ENCODE peak calls at places on chromosomes 13 and 19, in seven cellular contexts. Z, V, L, O, K, T and G are unnamed samples.
A peak's percentile ranks its signal among the peaks of the same experiment; 100 is the strongest.

GRCh38 chr19:54515156-54515555 is 12.5 kb downstream of the LAIR2 start:
- DNase-seq in T (no peak), O (no peak), Z (no peak), V (no peak), K (no peak), L (no peak), G (no peak)

GRCh38 chr19:41530761-41531301 is 45.1 kb upstream of the CEACAM21 start:
- DNase-seq in K (no peak), T (no peak), O (no peak), V (no peak), L (no peak), Z (no peak), G (no peak)

GRCh38 chr19:23345838-23346237 is 49.4 kb downstream of the ZNF91 start:
- DNase-seq in O (no peak), T (no peak), Z (peak; percentile 9), L (peak; percentile 27), K (no peak), V (no peak), G (no peak)

GRCh38 chr13:64688893-64689677 is 2541.1 kb downstream of the PCDH9 start:
- DNase-seq in T (no peak), O (no peak), Z (no peak), L (no peak), K (no peak), V (no peak), G (no peak)

GRCh38 chr19:3721900-3722442 is 13.8 kb downstream of the TJP3 start:
- DNase-seq in K (no peak), Z (no peak), V (no peak), T (no peak), L (no peak), O (no peak), G (no peak)

GRCh38 chr13:97221491-97221890 is 642 bp upstream of the MBNL2 start:
- DNase-seq in V (no peak), L (no peak), Z (no peak), O (no peak), T (no peak), K (no peak), G (no peak)

GRCh38 chr13:78609464-78610205 is 6.3 kb upstream of the POU4F1 start:
- DNase-seq in L (no peak), Z (no peak), V (no peak), O (peak; percentile 54), T (no peak), K (no peak), G (peak; percentile 60)

GRCh38 chr19:43634877-43635560 is 4.6 kb downstream of the CADM4 start:
- DNase-seq in V (no peak), K (no peak), O (no peak), T (peak; percentile 69), Z (no peak), L (no peak), G (no peak)

GRCh38 chr13:41313659-41314197 is 2.7 kb downstream of the NAA16 start:
- DNase-seq in V (no peak), L (no peak), K (no peak), Z (peak; percentile 9), O (no peak), T (no peak), G (no peak)

GRCh38 chr19:46616631-46617322 is 8.1 kb downstream of the PTGIR start:
- DNase-seq in Z (peak; percentile 81), L (no peak), K (no peak), O (peak; percentile 90), V (peak; percentile 49), T (peak; percentile 50), G (peak; percentile 70)

GRCh38 chr13:72586519-72586918 is 140.9 kb downstream of the MZT1 start:
- DNase-seq in T (no peak), L (no peak), V (no peak), K (no peak), O (no peak), Z (no peak), G (no peak)

GRCh38 chr19:42017040-42017439 is 23.0 kb upstream of the ATP1A3 start:
- DNase-seq in T (no peak), Z (no peak), V (no peak), L (no peak), K (no peak), O (no peak), G (no peak)

GRCh38 chr13:63337921-63338320 is 1922.3 kb upstream of the PCDH20 start:
- DNase-seq in V (no peak), Z (no peak), K (no peak), T (no peak), L (no peak), O (no peak), G (no peak)

GRCh38 chr13:86324191-86324590 is 525.0 kb upstream of the SLITRK6 start:
- DNase-seq in K (no peak), V (no peak), O (no peak), T (no peak), Z (no peak), L (no peak), G (no peak)

GRCh38 chr13:66794340-66795031 is 435.6 kb downstream of the PCDH9 start:
- DNase-seq in Z (peak; percentile 15), K (no peak), V (no peak), L (no peak), O (no peak), T (no peak), G (no peak)

GRCh38 chr19:38658462-38659306 is 11.2 kb downstream of the ACTN4 start:
- DNase-seq in V (peak; percentile 83), Z (no peak), T (peak; percentile 95), K (no peak), L (no peak), O (no peak), G (peak; percentile 98)

GRCh38 chr13:79311456-79311855 is 94.6 kb downstream of the RBM26 start:
- DNase-seq in K (no peak), O (no peak), V (no peak), Z (no peak), T (no peak), L (no peak), G (no peak)

GRCh38 chr13:40776681-40777165 is 5.7 kb upstream of the MRPS31 start:
- DNase-seq in V (no peak), L (no peak), O (no peak), T (no peak), Z (peak; percentile 32), K (no peak), G (no peak)

GRCh38 chr19:57227461-57227860 is 3.4 kb upstream of the AURKC start:
- DNase-seq in L (no peak), V (no peak), K (no peak), O (no peak), T (no peak), Z (no peak), G (no peak)

GRCh38 chr13:104004572-104004971 is 938.4 kb upstream of the SLC10A2 start:
- DNase-seq in T (no peak), Z (no peak), L (no peak), K (no peak), V (no peak), O (no peak), G (no peak)

GRCh38 chr13:113537205-113537604 is 46.7 kb upstream of the DCUN1D2 start:
- DNase-seq in O (no peak), L (no peak), K (no peak), V (no peak), T (no peak), Z (no peak), G (no peak)
- TF ChIP-seq JUND in O (no peak), L (no peak), K (no peak), V (no peak), T (no peak), Z (no peak), G (no peak)

GRCh38 chr13:88824218-88824617 is 1153.0 kb downstream of the SLITRK5 start:
- DNase-seq in L (no peak), T (no peak), V (no peak), K (no peak), Z (no peak), O (no peak), G (no peak)

GRCh38 chr13:88817560-88817959 is 1146.4 kb downstream of the SLITRK5 start:
- DNase-seq in V (no peak), K (no peak), T (no peak), L (no peak), O (no peak), Z (no peak), G (no peak)

GRCh38 chr13:88823114-88823513 is 1151.9 kb downstream of the SLITRK5 start:
- DNase-seq in L (no peak), T (no peak), K (no peak), Z (no peak), O (no peak), V (no peak), G (no peak)
- TF ChIP-seq JUND in L (no peak), T (no peak), K (no peak), Z (no peak), O (no peak), V (no peak), G (no peak)

DNA sequence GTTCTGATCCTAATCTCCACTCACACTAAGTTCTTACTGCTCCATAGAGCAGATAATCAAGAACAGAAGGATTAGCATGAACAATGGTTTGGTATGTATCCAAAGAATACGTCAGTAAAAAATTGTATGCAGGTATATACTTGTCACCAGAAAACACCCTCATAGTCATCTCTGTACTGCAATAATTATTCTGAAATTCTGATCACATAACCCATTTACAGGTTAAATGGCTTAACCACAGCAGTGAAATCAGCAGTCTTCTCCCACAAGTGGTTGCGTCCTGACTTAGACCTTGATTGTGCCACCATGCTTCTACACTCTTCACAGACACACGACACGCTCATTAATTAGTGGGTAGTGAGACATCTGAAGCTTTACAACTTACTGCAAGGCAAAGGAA is 50.9 kb downstream of the LNX2 start:
- DNase-seq in K (peak; percentile 24), L (no peak), T (no peak), Z (no peak), O (no peak), V (no peak), G (no peak)
- TF ChIP-seq JUND in K (peak; percentile 2), L (no peak), T (no peak), Z (no peak), O (no peak), V (no peak), G (no peak)

DNA sequence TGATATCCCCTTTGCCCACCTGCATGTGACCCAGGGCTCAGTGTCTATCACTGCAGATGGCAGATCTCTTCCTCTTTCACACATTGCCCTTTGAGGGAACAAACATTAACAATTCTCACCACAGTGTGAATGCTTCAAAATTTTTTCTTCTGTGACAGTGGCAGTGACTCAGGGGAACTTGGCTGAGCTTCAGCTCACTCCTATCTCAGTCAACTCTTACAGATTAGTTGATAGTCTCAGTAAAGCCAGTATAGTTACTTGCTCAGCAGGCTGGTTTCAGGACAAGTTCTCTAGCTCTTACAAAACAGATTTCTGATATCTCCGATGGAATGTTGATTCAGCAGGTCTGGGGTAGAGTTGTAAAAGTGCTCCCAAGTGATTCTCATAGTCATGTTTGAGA is 166.9 kb downstream of the DLEU7 start:
- DNase-seq in Z (peak; percentile 7), L (no peak), O (no peak), K (no peak), T (no peak), V (no peak), G (no peak)
- TF ChIP-seq JUND in Z (no peak), L (no peak), O (peak; percentile 29), K (no peak), T (no peak), V (no peak), G (no peak)

DNA sequence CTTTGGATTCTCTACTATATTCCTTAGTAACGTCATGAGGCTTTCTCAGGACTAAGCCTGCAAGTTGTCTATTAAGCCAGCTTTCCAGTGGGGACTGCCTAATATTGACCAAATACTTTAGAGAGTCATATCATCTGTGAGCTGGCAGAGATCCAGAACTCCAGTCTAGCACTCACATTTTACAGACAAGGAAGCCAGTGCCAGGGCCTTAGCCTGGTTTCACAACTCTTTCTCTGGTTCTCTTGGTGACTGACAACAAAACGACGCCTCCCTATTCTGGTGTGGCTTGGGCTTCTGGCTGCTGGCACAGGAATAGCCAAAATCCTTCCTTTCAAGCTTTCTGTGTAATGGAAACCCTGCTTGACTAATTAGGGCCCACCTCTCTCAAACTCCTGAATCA is 75.0 kb upstream of the UBL3 start:
- DNase-seq in L (no peak), T (peak; percentile 89), O (peak; percentile 50), K (no peak), Z (no peak), V (no peak), G (peak; percentile 67)
- TF ChIP-seq JUND in L (no peak), T (no peak), O (no peak), K (no peak), Z (no peak), V (no peak), G (no peak)